ENCODE peak calls at places on chromosomes 11 and 22, in five cellular contexts. Q is adrenal gland, G is endothelial cell of umbilical vein, U is HL-60, M is substantia nigra. D is an unnamed sample.

GRCh38 chr11:107496011-107496410 is 38.4 kb upstream of the CWF19L2 start:
- DNase-seq in Q (peak; percentile 53), G (peak; percentile 78), U (no peak), M (no peak), D (no peak)

GRCh38 chr11:121312483-121312882 is 19.9 kb downstream of the SC5D start:
- DNase-seq in Q (no peak), G (no peak), U (no peak), M (no peak), D (no peak)

GRCh38 chr11:73353422-73353821 is 22.8 kb upstream of the RELT start:
- DNase-seq in Q (no peak), G (no peak), U (no peak), M (no peak), D (no peak)

GRCh38 chr11:8922691-8923090 is 10.1 kb downstream of the C11orf16 start:
- DNase-seq in Q (no peak), G (no peak), U (no peak), M (no peak), D (no peak)

GRCh38 chr22:27420817-27421361 is 380.7 kb downstream of the MN1 start:
- DNase-seq in Q (peak; percentile 38), G (peak; percentile 98), U (no peak), M (peak; percentile 9), D (no peak)

GRCh38 chr22:39097098-39098020 is at the start of gene APOBEC3H:
- DNase-seq in Q (no peak), G (no peak), U (no peak), M (no peak), D (no peak)

GRCh38 chr11:118180300-118180703 is 3.9 kb upstream of the SCN2B start:
- DNase-seq in Q (no peak), G (no peak), U (no peak), M (peak; percentile 69), D (peak; percentile 86)

GRCh38 chr22:40714514-40714966 is 35.3 kb downstream of the MCHR1 start:
- DNase-seq in Q (no peak), G (peak; percentile 19), U (no peak), M (no peak), D (no peak)

GRCh38 chr22:40491990-40492631 is 121.7 kb downstream of the SGSM3 start:
- DNase-seq in Q (no peak), G (no peak), U (peak; percentile 74), M (no peak), D (no peak)

GRCh38 chr11:78138281-78138680 is 1.1 kb downstream of the ALG8 start:
- DNase-seq in Q (no peak), G (no peak), U (no peak), M (no peak), D (no peak)

GRCh38 chr11:78954261-78954660 is 379.6 kb upstream of the NARS2 start:
- DNase-seq in Q (no peak), G (no peak), U (no peak), M (no peak), D (no peak)

GRCh38 chr11:93921695-93922468 is 71.5 kb upstream of the VSTM5 start:
- DNase-seq in Q (peak; percentile 52), G (peak; percentile 59), U (no peak), M (no peak), D (no peak)

GRCh38 chr22:38290347-38290746 is 17.5 kb upstream of the TMEM184B start:
- DNase-seq in Q (no peak), G (no peak), U (no peak), M (no peak), D (no peak)

GRCh38 chr11:12867531-12867930 is 141.6 kb upstream of the RASSF10 start:
- DNase-seq in Q (no peak), G (no peak), U (no peak), M (no peak), D (no peak)

GRCh38 chr11:115501895-115502589 is 2.2 kb downstream of the CADM1 start:
- DNase-seq in Q (no peak), G (no peak), U (no peak), M (no peak), D (no peak)

GRCh38 chr11:118742304-118742703 is 48.7 kb downstream of the DDX6 start:
- DNase-seq in Q (no peak), G (no peak), U (no peak), M (no peak), D (no peak)

GRCh38 chr22:27139935-27140493 is 482.6 kb downstream of the MIAT start:
- DNase-seq in Q (peak; percentile 24), G (peak; percentile 68), U (no peak), M (no peak), D (no peak)

GRCh38 chr11:125922156-125922555 is 17.8 kb downstream of the DDX25 start:
- DNase-seq in Q (no peak), G (no peak), U (no peak), M (no peak), D (no peak)

GRCh38 chr11:281486-282161 is 3.4 kb downstream of the NLRP6 start:
- DNase-seq in Q (no peak), G (no peak), U (no peak), M (no peak), D (no peak)

GRCh38 chr11:106398396-106399074 is 321.1 kb downstream of the AASDHPPT start:
- DNase-seq in Q (no peak), G (no peak), U (no peak), M (no peak), D (no peak)

GRCh38 chr11:93000511-93001476 is 31.3 kb downstream of the MTNR1B start:
- DNase-seq in Q (peak; percentile 71), G (peak; percentile 86), U (no peak), M (no peak), D (no peak)

GRCh38 chr22:20526628-20527355 is 19.4 kb downstream of the MED15 start:
- DNase-seq in Q (no peak), G (peak; percentile 55), U (no peak), M (no peak), D (no peak)

GRCh38 chr11:67303989-67304411 is 670 bp downstream of the SSH3 start:
- DNase-seq in Q (peak; percentile 26), G (no peak), U (no peak), M (no peak), D (no peak)

GRCh38 chr22:30728829-30729228 is 34.2 kb downstream of the OSBP2 start:
- DNase-seq in Q (no peak), G (no peak), U (no peak), M (no peak), D (no peak)

GRCh38 chr11:272195-272930 is 5.8 kb upstream of the NLRP6 start:
- DNase-seq in Q (no peak), G (no peak), U (no peak), M (no peak), D (no peak)

GRCh38 chr11:69160296-69161116 is 4.8 kb downstream of the SMIM38 start:
- DNase-seq in Q (no peak), G (no peak), U (no peak), M (no peak), D (no peak)

GRCh38 chr11:83349371-83349770 is 63.2 kb upstream of the CCDC90B start:
- DNase-seq in Q (no peak), G (no peak), U (no peak), M (no peak), D (no peak)

GRCh38 chr11:35257287-35257686 is 118.3 kb downstream of the CD44 start:
- DNase-seq in Q (no peak), G (no peak), U (no peak), M (no peak), D (no peak)

GRCh38 chr11:35253237-35253636 is 114.3 kb downstream of the CD44 start:
- DNase-seq in Q (no peak), G (no peak), U (no peak), M (no peak), D (no peak)

GRCh38 chr11:35255514-35255913 is 116.5 kb downstream of the CD44 start:
- DNase-seq in Q (no peak), G (no peak), U (no peak), M (no peak), D (no peak)

GRCh38 chr11:35259529-35259928 is 120.6 kb downstream of the CD44 start:
- DNase-seq in Q (no peak), G (no peak), U (no peak), M (no peak), D (no peak)

DNA sequence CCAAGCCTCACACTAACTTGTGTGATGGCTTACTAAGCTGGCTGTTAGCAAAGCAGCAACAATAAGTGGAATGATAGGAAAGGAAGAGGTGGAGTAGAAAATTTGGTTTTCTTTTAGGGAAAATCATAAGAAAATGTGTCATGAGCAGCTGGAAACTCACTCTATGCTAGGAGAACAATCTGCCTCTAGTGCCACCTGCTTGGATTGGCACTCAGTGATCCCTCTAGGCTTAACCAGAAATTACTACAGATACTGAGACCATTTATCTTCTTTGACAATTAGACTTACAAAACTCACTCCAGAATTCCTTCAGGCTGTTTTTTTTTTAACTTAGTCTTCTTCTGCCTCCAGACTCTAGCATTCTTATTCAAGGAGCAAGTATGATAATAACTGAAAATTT is 117.3 kb downstream of the CD44 start:
- DNase-seq in Q (no peak), G (no peak), U (no peak), M (no peak), D (no peak)
- H3K27ac ChIP-seq in Q (no peak overlapping the region), G (no peak overlapping the region), U (no peak overlapping the region), M (no peak overlapping the region), D (peak overlapping the region; percentile 33)

GRCh38 chr11:19403196-19403895 is 162.6 kb upstream of the E2F8 start:
- DNase-seq in Q (no peak), G (no peak), U (no peak), M (no peak), D (no peak)
- H3K27ac ChIP-seq in Q (no peak overlapping the region), G (no peak overlapping the region), U (no peak overlapping the region), M (no peak overlapping the region), D (no peak overlapping the region)

DNA sequence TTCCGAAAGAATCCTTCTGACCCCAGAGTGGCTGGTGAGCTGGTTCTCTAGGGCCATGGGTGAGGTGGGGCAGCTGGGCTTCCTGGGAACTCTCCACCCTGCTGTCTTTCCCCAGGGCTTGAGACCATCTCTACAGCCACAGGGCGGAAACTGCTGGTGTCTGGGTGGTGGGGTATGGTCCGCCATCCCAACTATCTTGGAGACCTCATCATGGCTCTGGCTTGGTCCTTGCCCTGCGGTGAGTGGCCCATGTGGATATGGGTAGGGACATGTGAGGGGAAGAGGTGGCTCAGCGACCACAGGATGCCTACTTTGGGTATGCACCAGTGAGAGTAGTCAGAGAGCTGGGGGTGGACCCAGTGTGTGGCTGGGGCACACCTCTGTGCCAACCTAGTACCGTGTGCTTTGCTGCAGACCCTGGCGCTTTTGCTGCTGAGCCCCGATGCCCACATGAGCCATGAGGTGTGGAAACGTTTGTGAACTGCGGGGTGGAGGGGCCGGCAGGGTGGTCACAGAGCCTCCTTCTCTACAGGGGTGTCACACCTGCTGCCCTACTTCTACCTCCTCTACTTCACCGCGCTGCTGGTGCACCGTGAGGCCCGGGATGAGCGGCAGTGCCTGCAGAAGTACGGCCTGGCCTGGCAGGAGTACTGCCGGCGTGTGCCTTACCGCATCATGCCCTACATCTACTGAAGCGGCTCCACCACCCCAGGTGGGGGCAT is 2.0 kb downstream of the ZNHIT2 start:
- DNase-seq in Q (no peak), G (no peak), U (no peak), M (no peak), D (no peak)
- H3K27ac ChIP-seq in Q (no peak overlapping the region), G (no peak overlapping the region), U (no peak overlapping the region), M (no peak overlapping the region), D (no peak overlapping the region)

GRCh38 chr11:116610190-116610589 is 162.6 kb downstream of the BUD13 start:
- DNase-seq in Q (no peak), G (no peak), U (no peak), M (no peak), D (no peak)

GRCh38 chr11:116611998-116612620 is 160.7 kb downstream of the BUD13 start:
- DNase-seq in Q (no peak), G (no peak), U (no peak), M (no peak), D (no peak)

GRCh38 chr11:116615211-116615865 is 157.4 kb downstream of the BUD13 start:
- DNase-seq in Q (no peak), G (no peak), U (no peak), M (no peak), D (no peak)

GRCh38 chr11:116614306-116615210 is 158.2 kb downstream of the BUD13 start:
- DNase-seq in Q (no peak), G (no peak), U (no peak), M (no peak), D (no peak)

GRCh38 chr11:116613201-116613910 is 159.4 kb downstream of the BUD13 start:
- DNase-seq in Q (no peak), G (no peak), U (no peak), M (no peak), D (no peak)
- H3K27ac ChIP-seq in Q (no peak overlapping the region), G (no peak overlapping the region), U (no peak overlapping the region), M (no peak overlapping the region), D (no peak overlapping the region)

D was measured in caudate nucleus.